ENCODE peak calls at places on chromosomes 6 and 20, in seven cellular contexts. J, Z, U, K, I, E and L are unnamed samples.

GRCh38 chr6:96157018-96157565 is 141.3 kb downstream of the FUT9 start:
- DNase-seq in J (no peak), Z (no peak), U (no peak), K (no peak), I (no peak), E (peak), L (no peak)

GRCh38 chr20:18057106-18057993 is at the start of gene OVOL2:
- DNase-seq in J (no peak), Z (no peak), U (no peak), K (no peak), I (no peak), E (no peak), L (peak)

GRCh38 chr20:63138855-63139341 is 77.0 kb downstream of the YTHDF1 start:
- DNase-seq in J (no peak), Z (no peak), U (no peak), K (no peak), I (no peak), E (no peak), L (peak)

GRCh38 chr6:110875548-110876169 is 1.1 kb downstream of the AMD1 start:
- DNase-seq in J (peak), Z (no peak), U (peak), K (peak), I (no peak), E (no peak), L (peak)

GRCh38 chr20:31602779-31603441 is 2.2 kb upstream of the ID1 start:
- DNase-seq in J (no peak), Z (peak), U (peak), K (peak), I (no peak), E (peak), L (peak)

GRCh38 chr6:35363293-35363750 is 21.0 kb downstream of the PPARD start:
- DNase-seq in J (peak), Z (no peak), U (no peak), K (peak), I (no peak), E (no peak), L (peak)

GRCh38 chr20:40435146-40435545 is 253.9 kb downstream of the MAFB start:
- DNase-seq in J (no peak), Z (no peak), U (no peak), K (no peak), I (no peak), E (no peak), L (no peak)

GRCh38 chr6:127119361-127120108 is 1.1 kb downstream of the RSPO3 start:
- DNase-seq in J (peak), Z (peak), U (no peak), K (no peak), I (no peak), E (peak), L (peak)

GRCh38 chr6:65538644-65539043 is 168.4 kb downstream of the EYS start:
- DNase-seq in J (no peak), Z (no peak), U (no peak), K (no peak), I (no peak), E (no peak), L (no peak)

GRCh38 chr6:75505426-75505825 is 11.8 kb upstream of the FILIP1 start:
- DNase-seq in J (no peak), Z (no peak), U (no peak), K (no peak), I (no peak), E (no peak), L (no peak)

GRCh38 chr20:43736588-43737091 is 9.8 kb upstream of the GTSF1L start:
- DNase-seq in J (no peak), Z (peak), U (no peak), K (no peak), I (no peak), E (no peak), L (no peak)

GRCh38 chr6:12545837-12546658 is 170.5 kb upstream of the PHACTR1 start:
- DNase-seq in J (no peak), Z (no peak), U (no peak), K (peak), I (peak), E (peak), L (peak)

GRCh38 chr6:169320013-169320412 is 66.4 kb upstream of the THBS2 start:
- DNase-seq in J (no peak), Z (no peak), U (no peak), K (peak), I (no peak), E (no peak), L (no peak)

GRCh38 chr20:57779401-57780003 is 69.7 kb upstream of the PMEPA1 start:
- DNase-seq in J (no peak), Z (no peak), U (no peak), K (no peak), I (no peak), E (no peak), L (peak)

GRCh38 chr20:34390769-34391447 is 27.8 kb downstream of the ITCH start:
- DNase-seq in J (peak), Z (peak), U (peak), K (peak), I (peak), E (peak), L (peak)

GRCh38 chr20:61517419-61517818 is 265.4 kb downstream of the CDH4 start:
- DNase-seq in J (no peak), Z (no peak), U (no peak), K (no peak), I (no peak), E (no peak), L (no peak)

GRCh38 chr20:36085686-36086267 is 68.8 kb upstream of the EPB41L1 start:
- DNase-seq in J (no peak), Z (no peak), U (no peak), K (peak), I (peak), E (peak), L (peak)